ENCODE peak calls at places on chromosomes 3 and 15, in four cellular contexts. One of them, this sample, is unnamed.

GRCh38 chr15:29259233-29259632 is 10.4 kb downstream of the NSMCE3 start:
- DNase-seq in anterior cingulate cortex: no peak
- DNase-seq in neural progenitor cell: no peak
- DNase-seq in HCT116: no peak
- DNase-seq in this sample: no peak

GRCh38 chr3:188294113-188294512 is 140.2 kb downstream of the LPP start:
- DNase-seq in anterior cingulate cortex: no peak
- DNase-seq in neural progenitor cell: no peak
- DNase-seq in HCT116: no peak
- DNase-seq in this sample: no peak

GRCh38 chr15:70762469-70763119 is 764 bp downstream of the UACA start:
- DNase-seq in anterior cingulate cortex: no peak
- DNase-seq in neural progenitor cell: peak
- DNase-seq in HCT116: peak
- DNase-seq in this sample: no peak

GRCh38 chr15:76339302-76340197 is 3.0 kb downstream of the ISL2 start:
- DNase-seq in anterior cingulate cortex: no peak
- DNase-seq in neural progenitor cell: peak
- DNase-seq in HCT116: no peak
- DNase-seq in this sample: no peak

GRCh38 chr3:169863458-169863899 is 6.3 kb downstream of the LRRC31 start:
- DNase-seq in anterior cingulate cortex: peak
- DNase-seq in neural progenitor cell: peak
- DNase-seq in HCT116: peak
- DNase-seq in this sample: peak

GRCh38 chr3:13132281-13132680 is 59.1 kb upstream of the IQSEC1 start:
- DNase-seq in anterior cingulate cortex: no peak
- DNase-seq in neural progenitor cell: no peak
- DNase-seq in HCT116: no peak
- DNase-seq in this sample: no peak

GRCh38 chr3:54427501-54427900 is 305.1 kb downstream of the CACNA2D3 start:
- DNase-seq in anterior cingulate cortex: no peak
- DNase-seq in neural progenitor cell: no peak
- DNase-seq in HCT116: no peak
- DNase-seq in this sample: no peak

GRCh38 chr15:69806287-69806915 is 291.3 kb downstream of the TLE3 start:
- DNase-seq in anterior cingulate cortex: no peak
- DNase-seq in neural progenitor cell: no peak
- DNase-seq in HCT116: no peak
- DNase-seq in this sample: no peak

GRCh38 chr3:13479332-13479581 is 849 bp upstream of the HDAC11 start:
- DNase-seq in anterior cingulate cortex: peak
- DNase-seq in neural progenitor cell: peak
- DNase-seq in HCT116: no peak
- DNase-seq in this sample: peak

GRCh38 chr3:48226959-48227358 is 3.7 kb downstream of the CAMP start:
- DNase-seq in anterior cingulate cortex: no peak
- DNase-seq in neural progenitor cell: no peak
- DNase-seq in HCT116: no peak
- DNase-seq in this sample: no peak

GRCh38 chr15:23642413-23643044 is 5.1 kb downstream of the MAGEL2 start:
- DNase-seq in anterior cingulate cortex: peak
- DNase-seq in neural progenitor cell: peak
- DNase-seq in HCT116: peak
- DNase-seq in this sample: peak

GRCh38 chr3:124363451-124363850 is 366.8 kb upstream of the UMPS start:
- DNase-seq in anterior cingulate cortex: no peak
- DNase-seq in neural progenitor cell: no peak
- DNase-seq in HCT116: no peak
- DNase-seq in this sample: no peak

GRCh38 chr15:74312445-74313007 is 54.9 kb downstream of the CYP11A1 start:
- DNase-seq in anterior cingulate cortex: no peak
- DNase-seq in neural progenitor cell: no peak
- DNase-seq in HCT116: no peak
- DNase-seq in this sample: no peak

GRCh38 chr15:31472636-31473383 is 146.2 kb downstream of the KLF13 start:
- DNase-seq in anterior cingulate cortex: no peak
- DNase-seq in neural progenitor cell: no peak
- DNase-seq in HCT116: no peak
- DNase-seq in this sample: no peak

GRCh38 chr15:57972801-57973311 is 92.7 kb downstream of the ALDH1A2 start:
- DNase-seq in anterior cingulate cortex: no peak
- DNase-seq in neural progenitor cell: no peak
- DNase-seq in HCT116: no peak
- DNase-seq in this sample: no peak